ENCODE peak calls at places on chromosome 1, in five cellular contexts. X, I, O, Q and S are unnamed samples.

GRCh38 chr1:108663074-108663473 is 2.2 kb upstream of the HENMT1 start:
- DNase-seq in X (no peak), I (no peak), O (no peak), Q (no peak), S (no peak)

GRCh38 chr1:15152318-15153183 is 996 bp upstream of the TMEM51 start:
- DNase-seq in X (peak; percentile 83), I (peak; percentile 87), O (peak; percentile 87), Q (no peak), S (peak; percentile 89)

GRCh38 chr1:229127301-229127700 is 143.6 kb upstream of the RAB4A start:
- DNase-seq in X (no peak), I (no peak), O (no peak), Q (no peak), S (no peak)

GRCh38 chr1:30042438-30043147 is 680.8 kb downstream of the MATN1 start:
- DNase-seq in X (peak; percentile 33), I (no peak), O (no peak), Q (no peak), S (no peak)

GRCh38 chr1:210438928-210439841 is 110.5 kb downstream of the HHAT start:
- DNase-seq in X (no peak), I (no peak), O (no peak), Q (no peak), S (peak; percentile 34)

GRCh38 chr1:161020573-161021167 is at the start of gene F11R:
- DNase-seq in X (peak; percentile 79), I (peak; percentile 80), O (no peak), Q (no peak), S (peak; percentile 66)

GRCh38 chr1:176897350-176898236 is 266.9 kb downstream of the ASTN1 start:
- DNase-seq in X (peak; percentile 94), I (peak; percentile 80), O (peak; percentile 39), Q (no peak), S (peak; percentile 49)

GRCh38 chr1:60134706-60135105 is 61.1 kb upstream of the C1orf87 start:
- DNase-seq in X (no peak), I (no peak), O (no peak), Q (no peak), S (no peak)

GRCh38 chr1:231376101-231376500 is 38.0 kb downstream of the SPRTN start:
- DNase-seq in X (no peak), I (no peak), O (no peak), Q (no peak), S (peak; percentile 27)

GRCh38 chr1:76830373-76830772 is 36.9 kb upstream of the ST6GALNAC5 start:
- DNase-seq in X (no peak), I (no peak), O (no peak), Q (no peak), S (no peak)

GRCh38 chr1:62515055-62515454 is 78.2 kb downstream of the USP1 start:
- DNase-seq in X (no peak), I (no peak), O (no peak), Q (no peak), S (no peak)

GRCh38 chr1:248821101-248821500 is 4.6 kb downstream of the SH3BP5L start:
- DNase-seq in X (no peak), I (peak; percentile 43), O (no peak), Q (no peak), S (no peak)

GRCh38 chr1:178188306-178188705 is 94.4 kb downstream of the RASAL2 start:
- DNase-seq in X (no peak), I (no peak), O (no peak), Q (no peak), S (peak; percentile 55)

GRCh38 chr1:185719021-185719420 is 15.2 kb upstream of the HMCN1 start:
- DNase-seq in X (no peak), I (no peak), O (peak; percentile 49), Q (no peak), S (peak; percentile 41)

GRCh38 chr1:15733726-15734226 is 2.3 kb upstream of the SLC25A34 start:
- DNase-seq in X (no peak), I (no peak), O (no peak), Q (no peak), S (no peak)

GRCh38 chr1:223834660-223835263 is 11.0 kb downstream of the TP53BP2 start:
- DNase-seq in X (no peak), I (no peak), O (no peak), Q (no peak), S (no peak)

GRCh38 chr1:156813298-156813697 is 3.4 kb downstream of the SH2D2A start:
- DNase-seq in X (no peak), I (no peak), O (no peak), Q (no peak), S (no peak)

GRCh38 chr1:2112280-2112701 is 62.1 kb downstream of the PRKCZ start:
- DNase-seq in X (no peak), I (no peak), O (no peak), Q (peak; percentile 28), S (no peak)

GRCh38 chr1:209651148-209651547 is 1.1 kb downstream of the LAMB3 start:
- DNase-seq in X (no peak), I (peak; percentile 84), O (peak; percentile 67), Q (no peak), S (peak; percentile 77)

GRCh38 chr1:86546787-86547221 is at the start of gene CLCA4:
- DNase-seq in X (no peak), I (no peak), O (no peak), Q (no peak), S (peak; percentile 73)

GRCh38 chr1:94125551-94126514 is 4.9 kb upstream of the ABCA4 start:
- DNase-seq in X (no peak), I (no peak), O (no peak), Q (no peak), S (no peak)

GRCh38 chr1:232528472-232529089 is 101.4 kb downstream of the SIPA1L2 start:
- DNase-seq in X (no peak), I (no peak), O (no peak), Q (no peak), S (no peak)

GRCh38 chr1:116380499-116381316 is 7.7 kb downstream of the ATP1A1 start:
- DNase-seq in X (no peak), I (no peak), O (no peak), Q (no peak), S (peak; percentile 85)

GRCh38 chr1:84462118-84462517 is 16.9 kb upstream of the RPF1 start:
- DNase-seq in X (no peak), I (no peak), O (no peak), Q (no peak), S (no peak)

GRCh38 chr1:48552420-48552819 is 80.4 kb upstream of the SPATA6 start:
- DNase-seq in X (peak; percentile 49), I (no peak), O (peak; percentile 10), Q (no peak), S (no peak)

GRCh38 chr1:47587891-47588582 is 150.2 kb downstream of the FOXD2 start:
- DNase-seq in X (peak; percentile 43), I (no peak), O (no peak), Q (no peak), S (peak; percentile 24)

GRCh38 chr1:220817907-220818306 is 31.2 kb downstream of the MTARC1 start:
- DNase-seq in X (no peak), I (no peak), O (no peak), Q (no peak), S (no peak)

GRCh38 chr1:154478639-154479038 is 23.4 kb upstream of the TDRD10 start:
- DNase-seq in X (no peak), I (no peak), O (no peak), Q (no peak), S (peak; percentile 34)

GRCh38 chr1:37113285-37113684 is 79.0 kb upstream of the GRIK3 start:
- DNase-seq in X (no peak), I (no peak), O (no peak), Q (no peak), S (no peak)
- H3K9me3 ChIP-seq in X (no peaks in the 10 kb centered on the region), I (no peaks in the 10 kb centered on the region), O (no peaks in the 10 kb centered on the region), Q (no peaks in the 10 kb centered on the region), S (no peaks in the 10 kb centered on the region)

GRCh38 chr1:222798111-222798510 is 16.7 kb upstream of the DISP1 start:
- DNase-seq in X (no peak), I (no peak), O (no peak), Q (no peak), S (peak; percentile 51)
- H3K27ac ChIP-seq in X (no peak overlapping the region), I (no peak overlapping the region), O (no peak overlapping the region), Q (no peak overlapping the region), S (no peak overlapping the region)

GRCh38 chr1:206575894-206576737 is 36.1 kb downstream of the EIF2D start:
- DNase-seq in X (no peak), I (no peak), O (no peak), Q (no peak), S (peak; percentile 77)

GRCh38 chr1:206572835-206573771 is 39.2 kb downstream of the EIF2D start:
- DNase-seq in X (no peak), I (no peak), O (no peak), Q (no peak), S (no peak)

GRCh38 chr1:206573772-206574161 is 38.5 kb downstream of the EIF2D start:
- DNase-seq in X (no peak), I (no peak), O (no peak), Q (no peak), S (no peak)

GRCh38 chr1:206578115-206578935 is 33.9 kb downstream of the EIF2D start:
- DNase-seq in X (no peak), I (no peak), O (no peak), Q (no peak), S (no peak)

GRCh38 chr1:206575165-206575893 is 36.9 kb downstream of the EIF2D start:
- DNase-seq in X (no peak), I (no peak), O (no peak), Q (no peak), S (peak; percentile 91)
- TF ChIP-seq MAX in X (no peak), I (no peak), O (no peak), Q (no peak), S (no peak)

GRCh38 chr1:179714623-179715022 is 28.5 kb upstream of the FAM163A start:
- DNase-seq in X (no peak), I (no peak), O (no peak), Q (no peak), S (no peak)
- H3K9me3 ChIP-seq in X (peaks cover 3% of the 10 kb centered on the region), I (peaks cover 39% of the 10 kb centered on the region), O (peaks cover 9% of the 10 kb centered on the region), Q (peaks cover 2% of the 10 kb centered on the region), S (no peaks in the 10 kb centered on the region)

GRCh38 chr1:32111040-32111628 is 3.3 kb downstream of the KPNA6 start:
- DNase-seq in X (no peak), I (no peak), O (no peak), Q (peak; percentile 28), S (no peak)
- H3K27ac ChIP-seq in X (no peak overlapping the region), I (no peak overlapping the region), O (no peak overlapping the region), Q (peak overlapping the region; percentile 56), S (no peak overlapping the region)